ENCODE peak calls at places on chromosome 9, in six cellular contexts. A is IMR-90, H is H1, B is mesenchymal stem cell, C is H9, D is trophoblast cell. P is an unnamed sample.
A peak's percentile ranks its signal among the peaks of the same experiment; 100 is the strongest.

GRCh38 chr9:107039546-107039945 is 176.6 kb downstream of the ZNF462 start:
- DNase-seq in A (peak; percentile 45), H (no peak), B (peak; percentile 23), C (no peak), D (no peak), P (no peak)

GRCh38 chr9:83313771-83314170 is 224.4 kb downstream of the FRMD3 start:
- DNase-seq in A (no peak), H (no peak), B (no peak), C (no peak), D (no peak), P (no peak)

GRCh38 chr9:131598121-131598520 is 52.8 kb downstream of the PRRT1B start:
- DNase-seq in A (no peak), H (no peak), B (no peak), C (no peak), D (peak; percentile 95), P (no peak)

GRCh38 chr9:133930046-133931015 is 61.8 kb downstream of the VAV2 start:
- DNase-seq in A (no peak), H (no peak), B (no peak), C (no peak), D (no peak), P (no peak)

GRCh38 chr9:21506910-21507795 is 25.0 kb upstream of the IFNE start:
- DNase-seq in A (peak; percentile 91), H (no peak), B (peak; percentile 51), C (no peak), D (peak; percentile 71), P (no peak)

GRCh38 chr9:116817762-116818161 is 130.7 kb downstream of the TRIM32 start:
- DNase-seq in A (no peak), H (no peak), B (no peak), C (no peak), D (no peak), P (no peak)

GRCh38 chr9:98607152-98607551 is 101.6 kb downstream of the GABBR2 start:
- DNase-seq in A (peak; percentile 98), H (no peak), B (peak; percentile 44), C (no peak), D (no peak), P (no peak)

GRCh38 chr9:17005085-17005484 is 129.8 kb upstream of the CNTLN start:
- DNase-seq in A (peak; percentile 81), H (peak; percentile 21), B (peak; percentile 81), C (peak; percentile 55), D (no peak), P (no peak)

GRCh38 chr9:123541441-123541840 is 185.4 kb downstream of the CRB2 start:
- DNase-seq in A (no peak), H (no peak), B (no peak), C (no peak), D (no peak), P (no peak)

GRCh38 chr9:136291306-136292025 is 12.4 kb downstream of the CCDC187 start:
- DNase-seq in A (no peak), H (no peak), B (no peak), C (no peak), D (no peak), P (no peak)

GRCh38 chr9:21817176-21817575 is 14.7 kb downstream of the MTAP start:
- DNase-seq in A (peak; percentile 71), H (no peak), B (peak; percentile 68), C (no peak), D (no peak), P (no peak)

GRCh38 chr9:86405926-86406325 is 51.7 kb upstream of the TUT7 start:
- DNase-seq in A (peak; percentile 95), H (no peak), B (peak; percentile 89), C (no peak), D (peak; percentile 78), P (no peak)

DNA sequence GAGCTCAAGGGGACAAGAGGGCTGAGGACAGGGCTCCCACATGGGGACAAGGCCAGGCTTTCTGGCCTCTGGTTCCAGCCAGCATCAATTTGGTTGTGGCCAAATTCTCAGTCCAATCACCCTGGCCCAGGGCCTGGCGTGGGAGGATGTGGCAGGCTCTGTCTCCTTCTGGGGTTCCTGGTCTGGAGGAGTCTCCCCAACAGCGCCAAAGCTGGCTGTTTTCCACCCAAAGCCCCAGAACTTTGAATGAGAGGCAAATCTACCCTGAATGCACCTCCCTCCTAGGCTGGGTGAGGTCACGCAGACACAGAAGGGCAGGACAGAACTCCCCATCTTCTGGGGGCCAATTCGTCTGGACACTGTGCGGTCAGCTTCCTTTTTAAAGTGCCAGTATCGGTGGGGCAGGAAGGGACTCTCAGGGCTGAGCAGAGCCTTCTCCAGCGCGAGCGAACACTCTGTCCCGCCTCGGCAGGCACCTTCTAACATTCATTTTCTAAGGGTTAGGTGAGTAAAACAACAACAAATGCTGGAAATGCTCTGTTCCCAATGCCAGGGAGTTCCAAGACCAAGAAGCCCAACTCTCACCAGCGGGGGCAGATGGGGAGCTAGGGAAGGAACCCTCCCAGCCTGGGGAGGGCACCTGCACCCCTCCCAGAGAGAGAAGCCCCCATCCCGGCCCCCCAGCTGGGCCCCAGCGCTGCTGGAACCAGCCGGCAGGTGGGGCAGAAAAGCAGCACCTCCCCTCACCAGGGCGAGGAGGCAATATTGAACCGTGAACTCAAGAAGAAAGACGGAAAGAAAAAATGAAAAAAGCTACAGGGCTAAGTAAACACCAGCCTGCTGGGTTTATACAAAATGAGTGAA is 3.6 kb upstream of the DPM2 start:
- DNase-seq in A (no peak), H (no peak), B (no peak), C (no peak), D (no peak), P (no peak)
- H4K91ac ChIP-seq in A (no peak overlapping the region), H (no peak overlapping the region), B (no peak overlapping the region), C (no peak overlapping the region), D (no peak overlapping the region), P (no peak overlapping the region)

GRCh38 chr9:122228191-122228905 is 409 bp downstream of the LHX6 start:
- DNase-seq in A (no peak), H (no peak), B (peak; percentile 12), C (no peak), D (no peak), P (no peak)
- H3K27me3 ChIP-seq in A (peaks cover 88% of the 10 kb centered on the region), H (peaks cover 82% of the 10 kb centered on the region), B (peaks cover 85% of the 10 kb centered on the region), C (peaks cover 80% of the 10 kb centered on the region), D (peaks cover 74% of the 10 kb centered on the region), P (peaks cover 48% of the 10 kb centered on the region)

DNA sequence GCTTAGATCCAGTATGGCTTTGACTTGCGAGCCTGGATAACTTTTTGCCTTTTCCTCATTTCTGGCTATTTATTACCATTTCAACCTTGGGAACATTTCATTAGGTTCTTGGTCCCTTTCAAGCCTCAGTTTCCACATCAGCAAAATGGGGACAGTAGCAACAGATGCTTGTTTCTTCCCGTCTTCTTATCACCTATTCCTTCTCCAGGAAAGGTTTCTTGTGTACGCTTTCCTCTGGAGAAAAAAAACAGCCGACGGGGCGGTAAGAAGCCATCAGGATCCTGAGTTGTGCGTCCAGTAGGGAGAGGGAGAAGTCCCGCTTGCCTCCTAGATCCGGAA is 547 bp upstream of the SLC44A1 start:
- DNase-seq in A (no peak), H (no peak), B (no peak), C (no peak), D (no peak), P (no peak)
- H2BK5ac ChIP-seq in A (peak overlapping the region; percentile 40), H (peak overlapping the region; percentile 28), B (no peak overlapping the region), C (no peak overlapping the region), D (peak overlapping the region; percentile 58), P (peak overlapping the region; percentile 96)

GRCh38 chr9:79975471-79976316 is 403.9 kb downstream of the TLE4 start:
- DNase-seq in A (no peak), H (no peak), B (no peak), C (peak; percentile 28), D (no peak), P (peak; percentile 29)

GRCh38 chr9:79984429-79985067 is 412.8 kb downstream of the TLE4 start:
- DNase-seq in A (no peak), H (no peak), B (no peak), C (no peak), D (no peak), P (no peak)

GRCh38 chr9:79977510-79978197 is 405.9 kb downstream of the TLE4 start:
- DNase-seq in A (no peak), H (no peak), B (no peak), C (no peak), D (no peak), P (no peak)

GRCh38 chr9:79976501-79977444 is 405.0 kb downstream of the TLE4 start:
- DNase-seq in A (no peak), H (no peak), B (no peak), C (no peak), D (peak; percentile 20), P (peak; percentile 57)

GRCh38 chr9:79980440-79980839 is 408.7 kb downstream of the TLE4 start:
- DNase-seq in A (no peak), H (no peak), B (no peak), C (no peak), D (no peak), P (peak; percentile 21)
- H4K91ac ChIP-seq in A (no peak overlapping the region), H (no peak overlapping the region), B (no peak overlapping the region), C (no peak overlapping the region), D (no peak overlapping the region), P (no peak overlapping the region)